ENCODE peak calls at places on chromosomes 6 and 20, in nine cellular contexts. One of them, this sample, is unnamed.

GRCh38 chr6:106359989-106360409 is 518 bp upstream of the CRYBG1 start:
- DNase-seq in ELR: no peak
- DNase-seq in EH: no peak
- DNase-seq in psoas muscle: no peak
- DNase-seq in GM13976: no peak
- DNase-seq in GM20000: no peak
- DNase-seq in Calu3: no peak
- DNase-seq in kidney epithelial cell: no peak
- DNase-seq in activated CD8-positive, alpha-beta memory T cell treated with anti-CD3 and anti-CD28 coated beads, Interleukin-2, amount 10 ng/mL, durations not matched to agents 7 days and 5 days: no peak
- DNase-seq in this sample: no peak

GRCh38 chr20:3203315-3204123 is 963 bp downstream of the DDRGK1 start:
- DNase-seq in ELR: peak; percentile 45
- DNase-seq in EH: peak; percentile 39
- DNase-seq in psoas muscle: no peak
- DNase-seq in GM13976: peak; percentile 70
- DNase-seq in GM20000: peak; percentile 74
- DNase-seq in Calu3: peak; percentile 15
- DNase-seq in kidney epithelial cell: no peak
- DNase-seq in activated CD8-positive, alpha-beta memory T cell treated with anti-CD3 and anti-CD28 coated beads, Interleukin-2, amount 10 ng/mL, durations not matched to agents 7 days and 5 days: peak; percentile 76
- DNase-seq in this sample: peak; percentile 44

GRCh38 chr6:4931530-4932505 is 72.0 kb downstream of the RPP40 start:
- DNase-seq in ELR: peak; percentile 21
- DNase-seq in EH: peak; percentile 16
- DNase-seq in psoas muscle: no peak
- DNase-seq in GM13976: no peak
- DNase-seq in GM20000: no peak
- DNase-seq in Calu3: peak; percentile 12
- DNase-seq in kidney epithelial cell: no peak
- DNase-seq in activated CD8-positive, alpha-beta memory T cell treated with anti-CD3 and anti-CD28 coated beads, Interleukin-2, amount 10 ng/mL, durations not matched to agents 7 days and 5 days: no peak
- DNase-seq in this sample: no peak

GRCh38 chr6:37059344-37060194 is 54.1 kb downstream of the FGD2 start:
- DNase-seq in ELR: peak; percentile 99
- DNase-seq in EH: peak; percentile 97
- DNase-seq in psoas muscle: peak; percentile 80
- DNase-seq in GM13976: no peak
- DNase-seq in GM20000: no peak
- DNase-seq in Calu3: peak; percentile 90
- DNase-seq in kidney epithelial cell: peak; percentile 97
- DNase-seq in activated CD8-positive, alpha-beta memory T cell treated with anti-CD3 and anti-CD28 coated beads, Interleukin-2, amount 10 ng/mL, durations not matched to agents 7 days and 5 days: no peak
- DNase-seq in this sample: no peak

GRCh38 chr6:105680131-105680530 is 277.2 kb upstream of the PREP start:
- DNase-seq in ELR: no peak
- DNase-seq in EH: no peak
- DNase-seq in psoas muscle: no peak
- DNase-seq in GM13976: no peak
- DNase-seq in GM20000: no peak
- DNase-seq in Calu3: no peak
- DNase-seq in kidney epithelial cell: no peak
- DNase-seq in activated CD8-positive, alpha-beta memory T cell treated with anti-CD3 and anti-CD28 coated beads, Interleukin-2, amount 10 ng/mL, durations not matched to agents 7 days and 5 days: no peak
- DNase-seq in this sample: no peak

GRCh38 chr6:145502417-145502816 is 232.9 kb downstream of the EPM2A start:
- DNase-seq in ELR: peak; percentile 14
- DNase-seq in EH: no peak
- DNase-seq in psoas muscle: no peak
- DNase-seq in GM13976: no peak
- DNase-seq in GM20000: no peak
- DNase-seq in Calu3: no peak
- DNase-seq in kidney epithelial cell: no peak
- DNase-seq in activated CD8-positive, alpha-beta memory T cell treated with anti-CD3 and anti-CD28 coated beads, Interleukin-2, amount 10 ng/mL, durations not matched to agents 7 days and 5 days: no peak
- DNase-seq in this sample: no peak

GRCh38 chr6:135159531-135159930 is 21.6 kb upstream of the MYB start:
- DNase-seq in ELR: peak; percentile 44
- DNase-seq in EH: peak; percentile 39
- DNase-seq in psoas muscle: no peak
- DNase-seq in GM13976: peak; percentile 30
- DNase-seq in GM20000: peak; percentile 30
- DNase-seq in Calu3: no peak
- DNase-seq in kidney epithelial cell: no peak
- DNase-seq in activated CD8-positive, alpha-beta memory T cell treated with anti-CD3 and anti-CD28 coated beads, Interleukin-2, amount 10 ng/mL, durations not matched to agents 7 days and 5 days: peak; percentile 86
- DNase-seq in this sample: peak; percentile 53

GRCh38 chr20:45833883-45834796 is 541 bp downstream of the SNX21 start:
- DNase-seq in ELR: peak; percentile 71
- DNase-seq in EH: peak; percentile 75
- DNase-seq in psoas muscle: peak; percentile 85
- DNase-seq in GM13976: peak; percentile 85
- DNase-seq in GM20000: peak; percentile 85
- DNase-seq in Calu3: peak; percentile 83
- DNase-seq in kidney epithelial cell: no peak
- DNase-seq in activated CD8-positive, alpha-beta memory T cell treated with anti-CD3 and anti-CD28 coated beads, Interleukin-2, amount 10 ng/mL, durations not matched to agents 7 days and 5 days: peak; percentile 54
- DNase-seq in this sample: peak; percentile 39

GRCh38 chr6:100057941-100058340 is 63.9 kb upstream of the MCHR2 start:
- DNase-seq in ELR: peak; percentile 29
- DNase-seq in EH: peak; percentile 65
- DNase-seq in psoas muscle: no peak
- DNase-seq in GM13976: no peak
- DNase-seq in GM20000: no peak
- DNase-seq in Calu3: no peak
- DNase-seq in kidney epithelial cell: no peak
- DNase-seq in activated CD8-positive, alpha-beta memory T cell treated with anti-CD3 and anti-CD28 coated beads, Interleukin-2, amount 10 ng/mL, durations not matched to agents 7 days and 5 days: no peak
- DNase-seq in this sample: no peak

GRCh38 chr20:31555203-31555602 is 41.0 kb downstream of the HM13 start:
- DNase-seq in ELR: no peak
- DNase-seq in EH: no peak
- DNase-seq in psoas muscle: no peak
- DNase-seq in GM13976: no peak
- DNase-seq in GM20000: no peak
- DNase-seq in Calu3: no peak
- DNase-seq in kidney epithelial cell: no peak
- DNase-seq in activated CD8-positive, alpha-beta memory T cell treated with anti-CD3 and anti-CD28 coated beads, Interleukin-2, amount 10 ng/mL, durations not matched to agents 7 days and 5 days: no peak
- DNase-seq in this sample: no peak

GRCh38 chr20:8152183-8152582 is 20.1 kb downstream of the PLCB1 start:
- DNase-seq in ELR: peak; percentile 55
- DNase-seq in EH: peak; percentile 83
- DNase-seq in psoas muscle: no peak
- DNase-seq in GM13976: no peak
- DNase-seq in GM20000: no peak
- DNase-seq in Calu3: no peak
- DNase-seq in kidney epithelial cell: no peak
- DNase-seq in activated CD8-positive, alpha-beta memory T cell treated with anti-CD3 and anti-CD28 coated beads, Interleukin-2, amount 10 ng/mL, durations not matched to agents 7 days and 5 days: no peak
- DNase-seq in this sample: no peak

GRCh38 chr6:6734463-6735455 is 146.2 kb downstream of the LY86 start:
- DNase-seq in ELR: no peak
- DNase-seq in EH: no peak
- DNase-seq in psoas muscle: no peak
- DNase-seq in GM13976: no peak
- DNase-seq in GM20000: no peak
- DNase-seq in Calu3: no peak
- DNase-seq in kidney epithelial cell: no peak
- DNase-seq in activated CD8-positive, alpha-beta memory T cell treated with anti-CD3 and anti-CD28 coated beads, Interleukin-2, amount 10 ng/mL, durations not matched to agents 7 days and 5 days: no peak
- DNase-seq in this sample: no peak

GRCh38 chr6:10883312-10884244 is 1.7 kb upstream of the GCM2 start:
- DNase-seq in ELR: no peak
- DNase-seq in EH: no peak
- DNase-seq in psoas muscle: no peak
- DNase-seq in GM13976: no peak
- DNase-seq in GM20000: no peak
- DNase-seq in Calu3: no peak
- DNase-seq in kidney epithelial cell: no peak
- DNase-seq in activated CD8-positive, alpha-beta memory T cell treated with anti-CD3 and anti-CD28 coated beads, Interleukin-2, amount 10 ng/mL, durations not matched to agents 7 days and 5 days: no peak
- DNase-seq in this sample: no peak

GRCh38 chr20:32972181-32973076 is 31.8 kb downstream of the SUN5 start:
- DNase-seq in ELR: peak; percentile 6
- DNase-seq in EH: no peak
- DNase-seq in psoas muscle: no peak
- DNase-seq in GM13976: peak; percentile 87
- DNase-seq in GM20000: peak; percentile 84
- DNase-seq in Calu3: peak; percentile 26
- DNase-seq in kidney epithelial cell: no peak
- DNase-seq in activated CD8-positive, alpha-beta memory T cell treated with anti-CD3 and anti-CD28 coated beads, Interleukin-2, amount 10 ng/mL, durations not matched to agents 7 days and 5 days: peak; percentile 92
- DNase-seq in this sample: peak; percentile 93

GRCh38 chr20:41005361-41005729 is 23.3 kb upstream of the TOP1 start:
- DNase-seq in ELR: peak; percentile 100
- DNase-seq in EH: peak; percentile 96
- DNase-seq in psoas muscle: peak; percentile 92
- DNase-seq in GM13976: no peak
- DNase-seq in GM20000: no peak
- DNase-seq in Calu3: peak; percentile 90
- DNase-seq in kidney epithelial cell: peak; percentile 66
- DNase-seq in activated CD8-positive, alpha-beta memory T cell treated with anti-CD3 and anti-CD28 coated beads, Interleukin-2, amount 10 ng/mL, durations not matched to agents 7 days and 5 days: no peak
- DNase-seq in this sample: no peak

GRCh38 chr6:130715058-130715457 is 112.1 kb upstream of the SMLR1 start:
- DNase-seq in ELR: no peak
- DNase-seq in EH: no peak
- DNase-seq in psoas muscle: no peak
- DNase-seq in GM13976: no peak
- DNase-seq in GM20000: no peak
- DNase-seq in Calu3: no peak
- DNase-seq in kidney epithelial cell: no peak
- DNase-seq in activated CD8-positive, alpha-beta memory T cell treated with anti-CD3 and anti-CD28 coated beads, Interleukin-2, amount 10 ng/mL, durations not matched to agents 7 days and 5 days: no peak
- DNase-seq in this sample: no peak

GRCh38 chr6:15595461-15596173 is 67.2 kb downstream of the DTNBP1 start:
- DNase-seq in ELR: peak; percentile 2
- DNase-seq in EH: peak; percentile 6
- DNase-seq in psoas muscle: no peak
- DNase-seq in GM13976: no peak
- DNase-seq in GM20000: no peak
- DNase-seq in Calu3: no peak
- DNase-seq in kidney epithelial cell: no peak
- DNase-seq in activated CD8-positive, alpha-beta memory T cell treated with anti-CD3 and anti-CD28 coated beads, Interleukin-2, amount 10 ng/mL, durations not matched to agents 7 days and 5 days: no peak
- DNase-seq in this sample: no peak

GRCh38 chr6:2807342-2808090 is 34.1 kb downstream of the SERPINB1 start:
- DNase-seq in ELR: no peak
- DNase-seq in EH: no peak
- DNase-seq in psoas muscle: no peak
- DNase-seq in GM13976: no peak
- DNase-seq in GM20000: no peak
- DNase-seq in Calu3: no peak
- DNase-seq in kidney epithelial cell: no peak
- DNase-seq in activated CD8-positive, alpha-beta memory T cell treated with anti-CD3 and anti-CD28 coated beads, Interleukin-2, amount 10 ng/mL, durations not matched to agents 7 days and 5 days: no peak
- DNase-seq in this sample: no peak

GRCh38 chr6:2396856-2397640 is 151.6 kb upstream of the GMDS start:
- DNase-seq in ELR: peak; percentile 65
- DNase-seq in EH: peak; percentile 87
- DNase-seq in psoas muscle: no peak
- DNase-seq in GM13976: no peak
- DNase-seq in GM20000: no peak
- DNase-seq in Calu3: no peak
- DNase-seq in kidney epithelial cell: peak; percentile 57
- DNase-seq in activated CD8-positive, alpha-beta memory T cell treated with anti-CD3 and anti-CD28 coated beads, Interleukin-2, amount 10 ng/mL, durations not matched to agents 7 days and 5 days: no peak
- DNase-seq in this sample: no peak

GRCh38 chr6:144350176-144350575 is 65.0 kb downstream of the UTRN start:
- DNase-seq in ELR: no peak
- DNase-seq in EH: no peak
- DNase-seq in psoas muscle: no peak
- DNase-seq in GM13976: no peak
- DNase-seq in GM20000: peak; percentile 21
- DNase-seq in Calu3: no peak
- DNase-seq in kidney epithelial cell: no peak
- DNase-seq in activated CD8-positive, alpha-beta memory T cell treated with anti-CD3 and anti-CD28 coated beads, Interleukin-2, amount 10 ng/mL, durations not matched to agents 7 days and 5 days: no peak
- DNase-seq in this sample: no peak

GRCh38 chr6:83138758-83139157 is 54.3 kb downstream of the PGM3 start:
- DNase-seq in ELR: no peak
- DNase-seq in EH: no peak
- DNase-seq in psoas muscle: no peak
- DNase-seq in GM13976: no peak
- DNase-seq in GM20000: no peak
- DNase-seq in Calu3: no peak
- DNase-seq in kidney epithelial cell: no peak
- DNase-seq in activated CD8-positive, alpha-beta memory T cell treated with anti-CD3 and anti-CD28 coated beads, Interleukin-2, amount 10 ng/mL, durations not matched to agents 7 days and 5 days: no peak
- DNase-seq in this sample: no peak

GRCh38 chr6:133368664-133369063 is 127.5 kb downstream of the EYA4 start:
- DNase-seq in ELR: no peak
- DNase-seq in EH: no peak
- DNase-seq in psoas muscle: peak; percentile 81
- DNase-seq in GM13976: no peak
- DNase-seq in GM20000: no peak
- DNase-seq in Calu3: no peak
- DNase-seq in kidney epithelial cell: no peak
- DNase-seq in activated CD8-positive, alpha-beta memory T cell treated with anti-CD3 and anti-CD28 coated beads, Interleukin-2, amount 10 ng/mL, durations not matched to agents 7 days and 5 days: no peak
- DNase-seq in this sample: no peak

GRCh38 chr6:159004592-159004991 is 4.6 kb upstream of the RSPH3 start:
- DNase-seq in ELR: no peak
- DNase-seq in EH: no peak
- DNase-seq in psoas muscle: no peak
- DNase-seq in GM13976: no peak
- DNase-seq in GM20000: no peak
- DNase-seq in Calu3: no peak
- DNase-seq in kidney epithelial cell: no peak
- DNase-seq in activated CD8-positive, alpha-beta memory T cell treated with anti-CD3 and anti-CD28 coated beads, Interleukin-2, amount 10 ng/mL, durations not matched to agents 7 days and 5 days: no peak
- DNase-seq in this sample: no peak

GRCh38 chr20:59568509-59569024 is 35.8 kb upstream of the PHACTR3 start:
- DNase-seq in ELR: no peak
- DNase-seq in EH: no peak
- DNase-seq in psoas muscle: no peak
- DNase-seq in GM13976: no peak
- DNase-seq in GM20000: no peak
- DNase-seq in Calu3: no peak
- DNase-seq in kidney epithelial cell: no peak
- DNase-seq in activated CD8-positive, alpha-beta memory T cell treated with anti-CD3 and anti-CD28 coated beads, Interleukin-2, amount 10 ng/mL, durations not matched to agents 7 days and 5 days: no peak
- DNase-seq in this sample: no peak

GRCh38 chr6:25122001-25122400 is 157.2 kb upstream of the CARMIL1 start:
- DNase-seq in ELR: no peak
- DNase-seq in EH: peak; percentile 79
- DNase-seq in psoas muscle: peak; percentile 59
- DNase-seq in GM13976: no peak
- DNase-seq in GM20000: no peak
- DNase-seq in Calu3: no peak
- DNase-seq in kidney epithelial cell: no peak
- DNase-seq in activated CD8-positive, alpha-beta memory T cell treated with anti-CD3 and anti-CD28 coated beads, Interleukin-2, amount 10 ng/mL, durations not matched to agents 7 days and 5 days: no peak
- DNase-seq in this sample: no peak

GRCh38 chr20:52915564-52915963 is 56.6 kb upstream of the TSHZ2 start:
- DNase-seq in ELR: no peak
- DNase-seq in EH: no peak
- DNase-seq in psoas muscle: no peak
- DNase-seq in GM13976: no peak
- DNase-seq in GM20000: no peak
- DNase-seq in Calu3: no peak
- DNase-seq in kidney epithelial cell: no peak
- DNase-seq in activated CD8-positive, alpha-beta memory T cell treated with anti-CD3 and anti-CD28 coated beads, Interleukin-2, amount 10 ng/mL, durations not matched to agents 7 days and 5 days: no peak
- DNase-seq in this sample: no peak

GRCh38 chr20:44930517-44931168 is 20.8 kb downstream of the PABPC1L start:
- DNase-seq in ELR: no peak
- DNase-seq in EH: no peak
- DNase-seq in psoas muscle: no peak
- DNase-seq in GM13976: no peak
- DNase-seq in GM20000: no peak
- DNase-seq in Calu3: no peak
- DNase-seq in kidney epithelial cell: no peak
- DNase-seq in activated CD8-positive, alpha-beta memory T cell treated with anti-CD3 and anti-CD28 coated beads, Interleukin-2, amount 10 ng/mL, durations not matched to agents 7 days and 5 days: no peak
- DNase-seq in this sample: no peak

GRCh38 chr20:6611911-6612614 is 155.4 kb upstream of the BMP2 start:
- DNase-seq in ELR: no peak
- DNase-seq in EH: no peak
- DNase-seq in psoas muscle: no peak
- DNase-seq in GM13976: no peak
- DNase-seq in GM20000: no peak
- DNase-seq in Calu3: peak; percentile 18
- DNase-seq in kidney epithelial cell: no peak
- DNase-seq in activated CD8-positive, alpha-beta memory T cell treated with anti-CD3 and anti-CD28 coated beads, Interleukin-2, amount 10 ng/mL, durations not matched to agents 7 days and 5 days: no peak
- DNase-seq in this sample: no peak

GRCh38 chr6:21870071-21870729 is 276.6 kb downstream of the SOX4 start:
- DNase-seq in ELR: no peak
- DNase-seq in EH: no peak
- DNase-seq in psoas muscle: no peak
- DNase-seq in GM13976: no peak
- DNase-seq in GM20000: no peak
- DNase-seq in Calu3: no peak
- DNase-seq in kidney epithelial cell: no peak
- DNase-seq in activated CD8-positive, alpha-beta memory T cell treated with anti-CD3 and anti-CD28 coated beads, Interleukin-2, amount 10 ng/mL, durations not matched to agents 7 days and 5 days: no peak
- DNase-seq in this sample: no peak

GRCh38 chr6:96197241-96197640 is 181.5 kb downstream of the FUT9 start:
- DNase-seq in ELR: no peak
- DNase-seq in EH: no peak
- DNase-seq in psoas muscle: no peak
- DNase-seq in GM13976: no peak
- DNase-seq in GM20000: no peak
- DNase-seq in Calu3: no peak
- DNase-seq in kidney epithelial cell: no peak
- DNase-seq in activated CD8-positive, alpha-beta memory T cell treated with anti-CD3 and anti-CD28 coated beads, Interleukin-2, amount 10 ng/mL, durations not matched to agents 7 days and 5 days: no peak
- DNase-seq in this sample: no peak

GRCh38 chr6:33170176-33171095 is 21.8 kb downstream of the COL11A2 start:
- DNase-seq in ELR: no peak
- DNase-seq in EH: no peak
- DNase-seq in psoas muscle: no peak
- DNase-seq in GM13976: no peak
- DNase-seq in GM20000: no peak
- DNase-seq in Calu3: no peak
- DNase-seq in kidney epithelial cell: no peak
- DNase-seq in activated CD8-positive, alpha-beta memory T cell treated with anti-CD3 and anti-CD28 coated beads, Interleukin-2, amount 10 ng/mL, durations not matched to agents 7 days and 5 days: no peak
- DNase-seq in this sample: no peak

This sample was measured in activated CD8-positive, alpha-beta T cell treated with anti-CD3 and anti-CD28 coated beads, Interleukin-2, amount 10 ng/mL, durations not matched to agents 7 days and 5 days.